ENCODE peak calls at places on chromosomes 12 and 14, in seven cellular contexts. Q is spleen; T is NCI-H1417; K is stimulated activated CD8-positive, alpha-beta memory T cell treated with anti-CD3 and anti-CD28 coated beads, Interleukin-2, amount 100 ng/mL, for 1 hour; B is CD8-positive, alpha-beta T cell; V is pulmonary artery endothelial cell; M is foreskin fibroblast. I is an unnamed sample.

GRCh38 chr12:39616251-39616650 is 3.4 kb downstream of the ABCD2 start:
- DNase-seq in Q (no peak), T (no peak), K (no peak), B (no peak), V (no peak), M (no peak), I (no peak)

GRCh38 chr14:59981564-59981963 is 61.6 kb downstream of the LRRC9 start:
- DNase-seq in Q (no peak), T (no peak), K (no peak), B (no peak), V (no peak), M (no peak), I (no peak)

GRCh38 chr14:91841065-91841464 is 26.3 kb downstream of the TC2N start:
- DNase-seq in Q (no peak), T (no peak), K (no peak), B (no peak), V (no peak), M (peak; percentile 67), I (no peak)

GRCh38 chr12:130555628-130556485 is 160.2 kb downstream of the RIMBP2 start:
- DNase-seq in Q (no peak), T (peak; percentile 88), K (no peak), B (no peak), V (no peak), M (no peak), I (no peak)

GRCh38 chr14:58871972-58872530 is 234.3 kb downstream of the DACT1 start:
- DNase-seq in Q (no peak), T (no peak), K (no peak), B (no peak), V (no peak), M (no peak), I (no peak)

GRCh38 chr14:101878222-101879211 is 85.9 kb upstream of the DYNC1H1 start:
- DNase-seq in Q (peak; percentile 70), T (no peak), K (no peak), B (no peak), V (no peak), M (no peak), I (no peak)

GRCh38 chr14:53551862-53552261 is 398.7 kb upstream of the DDHD1 start:
- DNase-seq in Q (no peak), T (no peak), K (no peak), B (no peak), V (no peak), M (no peak), I (no peak)

GRCh38 chr12:101596172-101596571 is 1.4 kb downstream of the MYBPC1 start:
- DNase-seq in Q (no peak), T (no peak), K (no peak), B (no peak), V (no peak), M (no peak), I (no peak)

GRCh38 chr12:26239508-26240328 is 44.3 kb downstream of the SSPN start:
- DNase-seq in Q (no peak), T (no peak), K (no peak), B (no peak), V (no peak), M (peak; percentile 78), I (no peak)

GRCh38 chr12:127230843-127231260 is 1036.1 kb upstream of the TMEM132C start:
- DNase-seq in Q (no peak), T (no peak), K (no peak), B (no peak), V (no peak), M (peak; percentile 98), I (no peak)

GRCh38 chr12:127813147-127813546 is 453.8 kb upstream of the TMEM132C start:
- DNase-seq in Q (no peak), T (no peak), K (no peak), B (no peak), V (no peak), M (no peak), I (no peak)

GRCh38 chr14:104150201-104151027 is 12.0 kb downstream of the KIF26A start:
- DNase-seq in Q (no peak), T (peak; percentile 80), K (no peak), B (no peak), V (no peak), M (peak; percentile 70), I (no peak)

GRCh38 chr14:102985665-102986064 is 63.2 kb downstream of the AMN start:
- DNase-seq in Q (peak; percentile 70), T (no peak), K (no peak), B (no peak), V (no peak), M (no peak), I (no peak)

GRCh38 chr12:76670776-76671175 is 93.1 kb upstream of the ZDHHC17 start:
- DNase-seq in Q (no peak), T (no peak), K (no peak), B (no peak), V (no peak), M (peak; percentile 80), I (no peak)

GRCh38 chr14:42665083-42665482 is 1058.4 kb downstream of the LRFN5 start:
- DNase-seq in Q (no peak), T (no peak), K (no peak), B (no peak), V (no peak), M (peak; percentile 2), I (no peak)

GRCh38 chr12:3641428-3641883 is 111.5 kb downstream of the CRACR2A start:
- DNase-seq in Q (no peak), T (no peak), K (no peak), B (no peak), V (peak; percentile 57), M (peak; percentile 81), I (no peak)

GRCh38 chr14:55373784-55374725 is 37.6 kb downstream of the ATG14 start:
- DNase-seq in Q (no peak), T (no peak), K (no peak), B (peak; percentile 16), V (no peak), M (peak; percentile 60), I (no peak)

GRCh38 chr14:55416866-55417265 is 5.2 kb upstream of the ATG14 start:
- DNase-seq in Q (no peak), T (no peak), K (no peak), B (no peak), V (no peak), M (peak; percentile 32), I (no peak)

GRCh38 chr12:63764481-63764880 is 15.2 kb upstream of the RXYLT1 start:
- DNase-seq in Q (no peak), T (no peak), K (no peak), B (no peak), V (no peak), M (peak; percentile 10), I (no peak)

GRCh38 chr12:127254420-127254955 is 1012.5 kb upstream of the TMEM132C start:
- DNase-seq in Q (no peak), T (no peak), K (no peak), B (no peak), V (no peak), M (no peak), I (no peak)

GRCh38 chr12:93174048-93174447 is 203.7 kb upstream of the NUDT4 start:
- DNase-seq in Q (no peak), T (no peak), K (no peak), B (no peak), V (no peak), M (peak; percentile 68), I (no peak)

GRCh38 chr14:81669308-81669707 is 135.7 kb upstream of the SEL1L start:
- DNase-seq in Q (no peak), T (peak; percentile 10), K (no peak), B (no peak), V (no peak), M (peak; percentile 1), I (no peak)

GRCh38 chr12:49616533-49617219 is 6.7 kb upstream of the PRPF40B start:
- DNase-seq in Q (no peak), T (no peak), K (no peak), B (no peak), V (no peak), M (no peak), I (no peak)

GRCh38 chr12:31118831-31119530 is 45.3 kb downstream of the DDX11 start:
- DNase-seq in Q (peak; percentile 85), T (peak; percentile 68), K (peak; percentile 20), B (no peak), V (no peak), M (peak; percentile 44), I (no peak)